ENCODE peak calls at places on chromosomes 2 and 18, in five cellular contexts. One of them, this sample, is unnamed.

GRCh38 chr2:195660265-195660890 is 3.4 kb downstream of the SLC39A10 start:
- DNase-seq in activated CD4-positive, alpha-beta T cell treated with anti-CD3 and anti-CD28 coated beads, Interleukin-2, amount 10 ng/mL, durations not matched to agents 7 days and 5 days: peak
- DNase-seq in CD8-positive, alpha-beta memory T cell: peak
- DNase-seq in G401: peak
- DNase-seq in activated T-cell treated with anti-CD3 and anti-CD28 coated beads for 1 hour: peak
- DNase-seq in this sample: peak

GRCh38 chr2:238138331-238139102 is at the start of gene KLHL30:
- DNase-seq in activated CD4-positive, alpha-beta T cell treated with anti-CD3 and anti-CD28 coated beads, Interleukin-2, amount 10 ng/mL, durations not matched to agents 7 days and 5 days: no peak
- DNase-seq in CD8-positive, alpha-beta memory T cell: no peak
- DNase-seq in G401: no peak
- DNase-seq in activated T-cell treated with anti-CD3 and anti-CD28 coated beads for 1 hour: no peak
- DNase-seq in this sample: no peak

GRCh38 chr18:10787293-10787901 is 261.6 kb downstream of the NAPG start:
- DNase-seq in activated CD4-positive, alpha-beta T cell treated with anti-CD3 and anti-CD28 coated beads, Interleukin-2, amount 10 ng/mL, durations not matched to agents 7 days and 5 days: peak
- DNase-seq in CD8-positive, alpha-beta memory T cell: peak
- DNase-seq in G401: peak
- DNase-seq in activated T-cell treated with anti-CD3 and anti-CD28 coated beads for 1 hour: peak
- DNase-seq in this sample: peak

GRCh38 chr2:232476045-232476444 is 11.6 kb downstream of the ECEL1 start:
- DNase-seq in activated CD4-positive, alpha-beta T cell treated with anti-CD3 and anti-CD28 coated beads, Interleukin-2, amount 10 ng/mL, durations not matched to agents 7 days and 5 days: no peak
- DNase-seq in CD8-positive, alpha-beta memory T cell: no peak
- DNase-seq in G401: no peak
- DNase-seq in activated T-cell treated with anti-CD3 and anti-CD28 coated beads for 1 hour: no peak
- DNase-seq in this sample: no peak

GRCh38 chr18:34023471-34023870 is 201.2 kb downstream of the NOL4 start:
- DNase-seq in activated CD4-positive, alpha-beta T cell treated with anti-CD3 and anti-CD28 coated beads, Interleukin-2, amount 10 ng/mL, durations not matched to agents 7 days and 5 days: no peak
- DNase-seq in CD8-positive, alpha-beta memory T cell: no peak
- DNase-seq in G401: no peak
- DNase-seq in activated T-cell treated with anti-CD3 and anti-CD28 coated beads for 1 hour: no peak
- DNase-seq in this sample: no peak

GRCh38 chr2:180130403-180130802 is 123.3 kb upstream of the CWC22 start:
- DNase-seq in activated CD4-positive, alpha-beta T cell treated with anti-CD3 and anti-CD28 coated beads, Interleukin-2, amount 10 ng/mL, durations not matched to agents 7 days and 5 days: no peak
- DNase-seq in CD8-positive, alpha-beta memory T cell: no peak
- DNase-seq in G401: peak
- DNase-seq in activated T-cell treated with anti-CD3 and anti-CD28 coated beads for 1 hour: no peak
- DNase-seq in this sample: no peak

GRCh38 chr2:177395594-177395993 is 3.0 kb downstream of the AGPS start:
- DNase-seq in activated CD4-positive, alpha-beta T cell treated with anti-CD3 and anti-CD28 coated beads, Interleukin-2, amount 10 ng/mL, durations not matched to agents 7 days and 5 days: no peak
- DNase-seq in CD8-positive, alpha-beta memory T cell: no peak
- DNase-seq in G401: no peak
- DNase-seq in activated T-cell treated with anti-CD3 and anti-CD28 coated beads for 1 hour: no peak
- DNase-seq in this sample: no peak

GRCh38 chr18:72993245-72993644 is 125.5 kb upstream of the NETO1 start:
- DNase-seq in activated CD4-positive, alpha-beta T cell treated with anti-CD3 and anti-CD28 coated beads, Interleukin-2, amount 10 ng/mL, durations not matched to agents 7 days and 5 days: no peak
- DNase-seq in CD8-positive, alpha-beta memory T cell: no peak
- DNase-seq in G401: no peak
- DNase-seq in activated T-cell treated with anti-CD3 and anti-CD28 coated beads for 1 hour: no peak
- DNase-seq in this sample: no peak

GRCh38 chr18:49399003-49399402 is 61.4 kb downstream of the DYM start:
- DNase-seq in activated CD4-positive, alpha-beta T cell treated with anti-CD3 and anti-CD28 coated beads, Interleukin-2, amount 10 ng/mL, durations not matched to agents 7 days and 5 days: no peak
- DNase-seq in CD8-positive, alpha-beta memory T cell: no peak
- DNase-seq in G401: no peak
- DNase-seq in activated T-cell treated with anti-CD3 and anti-CD28 coated beads for 1 hour: no peak
- DNase-seq in this sample: no peak

GRCh38 chr2:64905338-64906024 is 83.7 kb upstream of the SLC1A4 start:
- DNase-seq in activated CD4-positive, alpha-beta T cell treated with anti-CD3 and anti-CD28 coated beads, Interleukin-2, amount 10 ng/mL, durations not matched to agents 7 days and 5 days: no peak
- DNase-seq in CD8-positive, alpha-beta memory T cell: no peak
- DNase-seq in G401: no peak
- DNase-seq in activated T-cell treated with anti-CD3 and anti-CD28 coated beads for 1 hour: no peak
- DNase-seq in this sample: no peak

GRCh38 chr18:12908706-12909105 is 24.7 kb upstream of the PTPN2 start:
- DNase-seq in activated CD4-positive, alpha-beta T cell treated with anti-CD3 and anti-CD28 coated beads, Interleukin-2, amount 10 ng/mL, durations not matched to agents 7 days and 5 days: no peak
- DNase-seq in CD8-positive, alpha-beta memory T cell: no peak
- DNase-seq in G401: no peak
- DNase-seq in activated T-cell treated with anti-CD3 and anti-CD28 coated beads for 1 hour: no peak
- DNase-seq in this sample: no peak

GRCh38 chr2:98650998-98651397 is 42.6 kb downstream of the UNC50 start:
- DNase-seq in activated CD4-positive, alpha-beta T cell treated with anti-CD3 and anti-CD28 coated beads, Interleukin-2, amount 10 ng/mL, durations not matched to agents 7 days and 5 days: no peak
- DNase-seq in CD8-positive, alpha-beta memory T cell: no peak
- DNase-seq in G401: no peak
- DNase-seq in activated T-cell treated with anti-CD3 and anti-CD28 coated beads for 1 hour: no peak
- DNase-seq in this sample: no peak

GRCh38 chr2:210762604-210763588 is 206.5 kb downstream of the CPS1 start:
- DNase-seq in activated CD4-positive, alpha-beta T cell treated with anti-CD3 and anti-CD28 coated beads, Interleukin-2, amount 10 ng/mL, durations not matched to agents 7 days and 5 days: no peak
- DNase-seq in CD8-positive, alpha-beta memory T cell: no peak
- DNase-seq in G401: no peak
- DNase-seq in activated T-cell treated with anti-CD3 and anti-CD28 coated beads for 1 hour: no peak
- DNase-seq in this sample: no peak

GRCh38 chr2:101330253-101330921 is 21.9 kb upstream of the RNF149 start:
- DNase-seq in activated CD4-positive, alpha-beta T cell treated with anti-CD3 and anti-CD28 coated beads, Interleukin-2, amount 10 ng/mL, durations not matched to agents 7 days and 5 days: peak
- DNase-seq in CD8-positive, alpha-beta memory T cell: no peak
- DNase-seq in G401: no peak
- DNase-seq in activated T-cell treated with anti-CD3 and anti-CD28 coated beads for 1 hour: no peak
- DNase-seq in this sample: no peak

GRCh38 chr2:216583157-216583556 is 50.1 kb upstream of the IGFBP2 start:
- DNase-seq in activated CD4-positive, alpha-beta T cell treated with anti-CD3 and anti-CD28 coated beads, Interleukin-2, amount 10 ng/mL, durations not matched to agents 7 days and 5 days: no peak
- DNase-seq in CD8-positive, alpha-beta memory T cell: no peak
- DNase-seq in G401: no peak
- DNase-seq in activated T-cell treated with anti-CD3 and anti-CD28 coated beads for 1 hour: no peak
- DNase-seq in this sample: peak

GRCh38 chr2:207935991-207936370 is 89.3 kb downstream of the PLEKHM3 start:
- DNase-seq in activated CD4-positive, alpha-beta T cell treated with anti-CD3 and anti-CD28 coated beads, Interleukin-2, amount 10 ng/mL, durations not matched to agents 7 days and 5 days: no peak
- DNase-seq in CD8-positive, alpha-beta memory T cell: no peak
- DNase-seq in G401: no peak
- DNase-seq in activated T-cell treated with anti-CD3 and anti-CD28 coated beads for 1 hour: no peak
- DNase-seq in this sample: no peak

GRCh38 chr2:224055101-224055500 is 16.0 kb upstream of the SERPINE2 start:
- DNase-seq in activated CD4-positive, alpha-beta T cell treated with anti-CD3 and anti-CD28 coated beads, Interleukin-2, amount 10 ng/mL, durations not matched to agents 7 days and 5 days: no peak
- DNase-seq in CD8-positive, alpha-beta memory T cell: no peak
- DNase-seq in G401: no peak
- DNase-seq in activated T-cell treated with anti-CD3 and anti-CD28 coated beads for 1 hour: no peak
- DNase-seq in this sample: no peak

GRCh38 chr18:22466608-22467390 is 49.1 kb upstream of the CTAGE1 start:
- DNase-seq in activated CD4-positive, alpha-beta T cell treated with anti-CD3 and anti-CD28 coated beads, Interleukin-2, amount 10 ng/mL, durations not matched to agents 7 days and 5 days: no peak
- DNase-seq in CD8-positive, alpha-beta memory T cell: no peak
- DNase-seq in G401: no peak
- DNase-seq in activated T-cell treated with anti-CD3 and anti-CD28 coated beads for 1 hour: no peak
- DNase-seq in this sample: no peak

GRCh38 chr18:65737346-65737745 is 13.5 kb upstream of the CDH7 start:
- DNase-seq in activated CD4-positive, alpha-beta T cell treated with anti-CD3 and anti-CD28 coated beads, Interleukin-2, amount 10 ng/mL, durations not matched to agents 7 days and 5 days: no peak
- DNase-seq in CD8-positive, alpha-beta memory T cell: no peak
- DNase-seq in G401: no peak
- DNase-seq in activated T-cell treated with anti-CD3 and anti-CD28 coated beads for 1 hour: no peak
- DNase-seq in this sample: no peak

GRCh38 chr2:12970861-12971260 is 254.1 kb downstream of the TRIB2 start:
- DNase-seq in activated CD4-positive, alpha-beta T cell treated with anti-CD3 and anti-CD28 coated beads, Interleukin-2, amount 10 ng/mL, durations not matched to agents 7 days and 5 days: no peak
- DNase-seq in CD8-positive, alpha-beta memory T cell: no peak
- DNase-seq in G401: no peak
- DNase-seq in activated T-cell treated with anti-CD3 and anti-CD28 coated beads for 1 hour: no peak
- DNase-seq in this sample: peak

GRCh38 chr2:223230352-223230751 is 178.4 kb downstream of the KCNE4 start:
- DNase-seq in activated CD4-positive, alpha-beta T cell treated with anti-CD3 and anti-CD28 coated beads, Interleukin-2, amount 10 ng/mL, durations not matched to agents 7 days and 5 days: no peak
- DNase-seq in CD8-positive, alpha-beta memory T cell: no peak
- DNase-seq in G401: no peak
- DNase-seq in activated T-cell treated with anti-CD3 and anti-CD28 coated beads for 1 hour: no peak
- DNase-seq in this sample: no peak

This sample was measured in AG09309.